ENCODE peak calls at places on chromosomes 4 and X, in six cellular contexts. E, Z, A, B, K and H are unnamed samples.

GRCh38 chr4:2412534-2412884 is 5.9 kb downstream of the ZFYVE28 start:
- DNase-seq in E (no peak), Z (peak), A (no peak), B (no peak), K (no peak), H (peak)

GRCh38 chr4:113513376-113513775 is 248.2 kb downstream of the CAMK2D start:
- DNase-seq in E (no peak), Z (no peak), A (no peak), B (no peak), K (no peak), H (no peak)

GRCh38 chr4:175770555-175770954 is 41.5 kb downstream of the GPM6A start:
- DNase-seq in E (no peak), Z (no peak), A (no peak), B (peak), K (no peak), H (no peak)

GRCh38 chrX:37420179-37420578 is 71.0 kb downstream of the PRRG1 start:
- DNase-seq in E (no peak), Z (no peak), A (no peak), B (no peak), K (no peak), H (no peak)

GRCh38 chr4:94329933-94330332 is 12.7 kb downstream of the HPGDS start:
- DNase-seq in E (no peak), Z (no peak), A (no peak), B (no peak), K (no peak), H (no peak)

GRCh38 chr4:130808492-130808891 is 1712.5 kb downstream of the C4orf33 start:
- DNase-seq in E (no peak), Z (no peak), A (peak), B (no peak), K (no peak), H (no peak)

GRCh38 chrX:32780109-32780508 is 431.2 kb downstream of the DMD start:
- DNase-seq in E (no peak), Z (no peak), A (no peak), B (no peak), K (no peak), H (no peak)

GRCh38 chr4:1081689-1082040 is 31.7 kb downstream of the RNF212 start:
- DNase-seq in E (no peak), Z (no peak), A (no peak), B (peak), K (no peak), H (no peak)

GRCh38 chr4:154642361-154642760 is 29.9 kb upstream of the FGG start:
- DNase-seq in E (no peak), Z (no peak), A (no peak), B (no peak), K (no peak), H (no peak)